ENCODE peak calls at places on chromosomes 16 and 17, in six cellular contexts. W is HAP-1; Z is pancreas; B is thoracic aorta; T is BJ; O is CD8-positive, alpha-beta T cell. H is an unnamed sample.

GRCh38 chr16:56409195-56409594 is 16.1 kb downstream of the AMFR start:
- DNase-seq in W (no peak), Z (no peak), B (no peak), T (no peak), O (no peak), H (no peak)

GRCh38 chr17:44970136-44970737 is 2.1 kb upstream of the C1QL1 start:
- DNase-seq in W (no peak), Z (peak), B (no peak), T (no peak), O (peak), H (no peak)

GRCh38 chr17:9900744-9901143 is 4.3 kb downstream of the RCVRN start:
- DNase-seq in W (no peak), Z (no peak), B (no peak), T (no peak), O (no peak), H (no peak)

GRCh38 chr17:57486978-57487377 is 230.7 kb downstream of the MSI2 start:
- DNase-seq in W (no peak), Z (no peak), B (no peak), T (no peak), O (no peak), H (no peak)

GRCh38 chr17:9907883-9908648 is 3.0 kb upstream of the RCVRN start:
- DNase-seq in W (no peak), Z (no peak), B (no peak), T (no peak), O (no peak), H (no peak)

GRCh38 chr17:47896672-47897490 is 845 bp downstream of the SP2 start:
- DNase-seq in W (peak), Z (no peak), B (no peak), T (no peak), O (no peak), H (no peak)

GRCh38 chr17:56912105-56912999 is 1.5 kb downstream of the TRIM25 start:
- DNase-seq in W (peak), Z (no peak), B (no peak), T (no peak), O (no peak), H (no peak)

GRCh38 chr17:46733837-46734516 is 84.5 kb downstream of the WNT3 start:
- DNase-seq in W (no peak), Z (no peak), B (no peak), T (peak), O (no peak), H (no peak)

GRCh38 chr17:21213491-21214014 is 408 bp downstream of the TMEM11 start:
- DNase-seq in W (no peak), Z (peak), B (no peak), T (no peak), O (no peak), H (no peak)

GRCh38 chr17:72222971-72223370 is 102.2 kb downstream of the SOX9 start:
- DNase-seq in W (no peak), Z (no peak), B (no peak), T (no peak), O (no peak), H (no peak)

GRCh38 chr17:3033248-3033640 is 30.2 kb downstream of the OR1D5 start:
- DNase-seq in W (no peak), Z (no peak), B (no peak), T (no peak), O (no peak), H (no peak)

GRCh38 chr16:30533748-30534367 is 800 bp downstream of the ZNF747 start:
- DNase-seq in W (no peak), Z (no peak), B (no peak), T (no peak), O (no peak), H (no peak)

GRCh38 chr17:72832306-72832705 is 260.2 kb downstream of the SLC39A11 start:
- DNase-seq in W (no peak), Z (no peak), B (no peak), T (no peak), O (no peak), H (no peak)

GRCh38 chr17:45353047-45353446 is 36.2 kb upstream of the MAP3K14 start:
- DNase-seq in W (no peak), Z (no peak), B (no peak), T (no peak), O (no peak), H (peak)

GRCh38 chr17:74922694-74923537 is at the start of gene USH1G:
- DNase-seq in W (peak), Z (peak), B (no peak), T (no peak), O (peak), H (no peak)

GRCh38 chr16:89867918-89868317 is 5.5 kb upstream of the TCF25 start:
- DNase-seq in W (no peak), Z (no peak), B (no peak), T (no peak), O (no peak), H (no peak)

GRCh38 chr17:34673516-34673915 is 94.1 kb downstream of the TMEM132E start:
- DNase-seq in W (no peak), Z (no peak), B (no peak), T (no peak), O (no peak), H (no peak)

GRCh38 chr17:79874329-79874981 is 35.2 kb upstream of the CBX4 start:
- DNase-seq in W (peak), Z (no peak), B (no peak), T (no peak), O (no peak), H (no peak)

GRCh38 chr16:65034915-65035314 is 86.9 kb downstream of the CDH11 start:
- DNase-seq in W (no peak), Z (no peak), B (no peak), T (no peak), O (no peak), H (no peak)

GRCh38 chr17:3879181-3879580 is 13.7 kb downstream of the CAMKK1 start:
- DNase-seq in W (no peak), Z (no peak), B (no peak), T (peak), O (no peak), H (no peak)

GRCh38 chr17:66849136-66849655 is 14.3 kb downstream of the CACNG5 start:
- DNase-seq in W (no peak), Z (no peak), B (no peak), T (no peak), O (no peak), H (no peak)

GRCh38 chr17:27602721-27603445 is 28.1 kb upstream of the LGALS9 start:
- DNase-seq in W (peak), Z (peak), B (peak), T (no peak), O (peak), H (peak)

GRCh38 chr16:27920391-27920891 is 143.1 kb downstream of the GSG1L start:
- DNase-seq in W (no peak), Z (no peak), B (no peak), T (no peak), O (no peak), H (no peak)

GRCh38 chr17:57249520-57249919 is 6.8 kb upstream of the MSI2 start:
- DNase-seq in W (no peak), Z (no peak), B (no peak), T (no peak), O (no peak), H (no peak)

GRCh38 chr16:87733190-87733589 is 32.6 kb downstream of the KLHDC4 start:
- DNase-seq in W (no peak), Z (no peak), B (no peak), T (no peak), O (no peak), H (no peak)

GRCh38 chr16:83494459-83494858 is 313.3 kb upstream of the HSBP1 start:
- DNase-seq in W (no peak), Z (no peak), B (no peak), T (no peak), O (no peak), H (no peak)

GRCh38 chr16:77206533-77206932 is 7.3 kb downstream of the SYCE1L start:
- DNase-seq in W (no peak), Z (no peak), B (no peak), T (no peak), O (no peak), H (no peak)

GRCh38 chr16:69691980-69692911 is 34.1 kb downstream of the NQO1 start:
- DNase-seq in W (no peak), Z (no peak), B (no peak), T (peak), O (no peak), H (peak)

GRCh38 chr17:20268700-20269475 is 198.5 kb downstream of the LGALS9B start:
- DNase-seq in W (no peak), Z (no peak), B (no peak), T (no peak), O (no peak), H (no peak)

GRCh38 chr17:57767561-57767960 is 22.5 kb upstream of the CCDC182 start:
- DNase-seq in W (no peak), Z (no peak), B (no peak), T (no peak), O (no peak), H (no peak)

GRCh38 chr17:14261406-14261805 is 24.7 kb upstream of the CDRT15 start:
- DNase-seq in W (no peak), Z (no peak), B (no peak), T (no peak), O (no peak), H (no peak)

GRCh38 chr16:22764662-22765302 is 49.2 kb upstream of the HS3ST2 start:
- DNase-seq in W (no peak), Z (no peak), B (no peak), T (no peak), O (no peak), H (no peak)

GRCh38 chr17:6381052-6381451 is 53.9 kb downstream of the AIPL1 start:
- DNase-seq in W (no peak), Z (no peak), B (no peak), T (no peak), O (no peak), H (no peak)

GRCh38 chr16:25264599-25264998 is 7.0 kb upstream of the ZKSCAN2 start:
- DNase-seq in W (no peak), Z (no peak), B (no peak), T (no peak), O (no peak), H (no peak)

GRCh38 chr16:88446061-88446460 is 7.0 kb upstream of the ZFPM1 start:
- DNase-seq in W (no peak), Z (no peak), B (no peak), T (no peak), O (no peak), H (no peak)

GRCh38 chr16:49932943-49933342 is 77.0 kb upstream of the ZNF423 start:
- DNase-seq in W (no peak), Z (no peak), B (no peak), T (peak), O (no peak), H (no peak)

GRCh38 chr17:57523926-57524634 is 221.0 kb downstream of the CCDC182 start:
- DNase-seq in W (no peak), Z (no peak), B (peak), T (no peak), O (no peak), H (no peak)

DNA sequence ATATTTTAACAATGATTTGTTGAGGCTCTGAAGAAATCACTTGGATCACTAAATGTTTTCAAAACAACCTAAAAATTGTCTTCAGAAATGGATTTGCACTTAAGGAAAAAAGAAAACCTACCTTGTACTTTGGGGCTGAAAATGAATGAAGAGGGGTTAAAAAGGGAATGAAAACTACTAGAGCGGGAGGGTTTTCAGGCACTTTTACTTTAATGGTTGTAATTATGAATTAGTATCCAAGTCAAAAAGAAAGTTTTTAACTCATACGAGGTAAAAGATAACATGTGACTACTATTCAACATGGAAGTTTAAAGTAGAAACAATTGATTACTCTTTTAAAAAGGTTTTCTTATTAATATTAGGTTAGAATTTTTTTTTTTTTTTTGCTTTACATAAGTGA is 5.1 kb downstream of the IGF2BP1 start:
- DNase-seq in W (no peak), Z (no peak), B (no peak), T (no peak), O (no peak), H (no peak)
- H3K4me3 ChIP-seq in W (peak), Z (no peak), B (no peak), T (no peak), O (no peak), H (no peak)

GRCh38 chr17:846901-847777 is 65.0 kb downstream of the MRM3 start:
- DNase-seq in W (no peak), Z (no peak), B (no peak), T (no peak), O (no peak), H (no peak)
- H3K4me3 ChIP-seq in W (no peak), Z (no peak), B (peak), T (no peak), O (no peak), H (no peak)

DNA sequence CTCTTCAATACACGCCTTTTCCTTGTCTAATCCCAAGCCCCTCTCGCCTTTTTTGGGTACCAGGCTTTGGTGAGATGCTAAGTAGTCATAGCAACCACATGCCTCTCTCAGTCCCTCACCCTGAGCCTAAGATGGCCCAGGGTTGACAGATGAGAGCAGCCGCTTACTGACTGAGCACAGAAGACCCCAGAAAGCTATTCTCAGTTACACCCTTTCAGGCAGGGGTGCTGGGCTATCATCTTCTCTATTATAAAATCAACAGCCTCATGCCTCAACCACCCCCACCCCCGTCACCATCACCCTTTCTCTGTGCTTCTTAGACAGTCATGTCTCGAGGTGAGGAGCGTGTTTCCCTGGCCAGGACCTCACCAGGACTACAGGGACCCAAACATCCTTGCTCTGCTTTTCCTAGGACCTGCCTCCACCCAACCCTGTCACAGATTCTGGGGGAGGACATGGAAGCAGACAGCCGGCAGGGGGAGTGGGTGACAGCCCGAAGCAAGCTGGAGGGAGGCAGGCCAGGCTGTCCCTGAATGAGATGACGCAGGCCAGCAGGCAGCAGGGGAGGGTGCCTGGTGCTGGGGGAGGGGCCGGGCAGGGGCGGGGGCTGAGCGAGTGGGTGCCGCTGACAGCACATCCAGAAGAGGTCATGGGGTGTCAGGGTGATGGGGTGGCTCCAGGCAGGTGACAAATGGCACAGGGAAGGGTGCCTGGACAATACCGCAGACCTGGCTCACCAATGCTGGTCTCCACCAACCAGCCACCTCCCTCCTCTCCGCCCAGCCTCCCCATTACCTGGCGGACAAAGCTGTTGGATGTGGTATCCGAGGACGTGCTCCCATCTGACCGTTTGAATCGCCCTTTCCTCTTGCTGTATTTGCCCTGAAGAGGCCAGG is 3.1 kb downstream of the CACNB1 start:
- DNase-seq in W (no peak), Z (no peak), B (peak), T (no peak), O (no peak), H (no peak)
- H3K4me3 ChIP-seq in W (no peak), Z (no peak), B (peak), T (no peak), O (no peak), H (no peak)

GRCh38 chr17:15264542-15264941 is 584 bp downstream of the PMP22 start:
- DNase-seq in W (no peak), Z (peak), B (no peak), T (no peak), O (no peak), H (no peak)
- H3K4me3 ChIP-seq in W (no peak), Z (no peak), B (no peak), T (no peak), O (no peak), H (no peak)

GRCh38 chr17:69327060-69327831 is at the start of gene ABCA5:
- DNase-seq in W (peak), Z (peak), B (peak), T (peak), O (peak), H (peak)

GRCh38 chr17:69323806-69324205 is 3.1 kb downstream of the ABCA5 start:
- DNase-seq in W (no peak), Z (no peak), B (no peak), T (no peak), O (no peak), H (no peak)

GRCh38 chr17:69331746-69332145 is 4.8 kb upstream of the ABCA5 start:
- DNase-seq in W (no peak), Z (no peak), B (no peak), T (no peak), O (no peak), H (no peak)

GRCh38 chr17:69325518-69326301 is 1.2 kb downstream of the ABCA5 start:
- DNase-seq in W (no peak), Z (no peak), B (no peak), T (no peak), O (no peak), H (no peak)

DNA sequence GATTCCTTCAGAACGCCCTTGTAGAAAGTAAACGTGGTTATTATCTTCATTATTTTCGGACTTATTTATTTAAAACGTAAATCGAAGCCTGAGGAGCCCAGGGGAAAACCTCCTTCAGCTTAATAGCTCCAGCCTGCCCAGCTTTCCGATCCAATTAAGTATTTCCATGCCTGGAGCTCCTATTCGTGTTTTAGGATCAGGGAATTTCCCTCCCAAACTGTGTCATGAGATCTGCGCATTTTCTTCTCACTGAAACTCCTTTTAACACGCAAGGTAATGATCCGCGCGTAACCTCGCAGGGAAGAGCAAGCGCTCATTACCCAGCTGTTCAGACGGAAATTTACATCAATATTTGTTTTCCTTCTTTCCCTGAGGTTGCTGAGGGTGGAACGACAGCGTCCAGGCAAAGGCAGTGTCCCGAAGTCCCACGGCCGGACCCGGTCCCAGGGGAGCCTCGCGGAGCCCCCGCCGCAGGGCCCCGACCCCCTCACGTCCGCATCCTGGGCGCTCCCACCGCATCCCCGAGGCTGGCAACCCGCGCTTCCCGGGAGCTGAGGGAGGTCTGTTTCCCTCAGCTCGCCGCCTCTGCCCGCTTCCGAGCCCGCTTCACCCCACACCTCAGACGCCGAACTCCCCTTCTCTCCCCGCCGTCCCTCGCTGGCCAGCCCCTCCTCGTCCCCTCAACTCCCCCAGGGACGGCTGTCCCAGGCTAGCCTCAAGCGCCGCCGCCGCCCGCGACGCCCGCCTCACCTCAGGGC is 452 bp downstream of the ABCA5 start:
- DNase-seq in W (no peak), Z (no peak), B (peak), T (peak), O (no peak), H (peak)
- H3K4me3 ChIP-seq in W (peak), Z (peak), B (peak), T (peak), O (peak), H (peak)

GRCh38 chr17:77206125-77206523 is 65.4 kb downstream of the SEC14L1 start:
- DNase-seq in W (no peak), Z (no peak), B (no peak), T (no peak), O (no peak), H (no peak)
- H3K4me3 ChIP-seq in W (no peak), Z (no peak), B (no peak), T (no peak), O (no peak), H (no peak)

H was measured in GM12864.